ENCODE peak calls at places on chromosome 5, in four cellular contexts. K is K562, R is H1, Y is HepG2. V is an unnamed sample. For H3K4me1, the result is how much of the 10 kb centered on the place peaks cover.

GRCh38 chr5:10760033-10760975 is 730 bp downstream of the DAP start:
- DNase-seq in R (no peak), K (peak), Y (peak), V (no peak)

GRCh38 chr5:11683666-11684065 is 220.6 kb downstream of the CTNND2 start:
- DNase-seq in Y (no peak), K (no peak), R (no peak), V (no peak)

GRCh38 chr5:91166040-91166807 is 216.9 kb downstream of the ARRDC3 start:
- DNase-seq in K (no peak), R (no peak), Y (no peak), V (no peak)

GRCh38 chr5:145838276-145838675 is 3.1 kb upstream of the PRELID2 start:
- DNase-seq in K (no peak), Y (peak), R (no peak), V (no peak)

GRCh38 chr5:62260510-62260909 is 45.5 kb upstream of the KIF2A start:
- DNase-seq in K (no peak), R (no peak), Y (no peak), V (no peak)

GRCh38 chr5:37715361-37715760 is 124.5 kb downstream of the GDNF start:
- DNase-seq in Y (peak), R (no peak), K (no peak), V (no peak)

GRCh38 chr5:36531401-36531800 is 75.0 kb upstream of the SLC1A3 start:
- DNase-seq in R (no peak), K (no peak), Y (no peak), V (no peak)

GRCh38 chr5:42993516-42994284 is 46.4 kb downstream of the ANXA2R start:
- DNase-seq in R (no peak), K (no peak), Y (no peak), V (no peak)

GRCh38 chr5:96321371-96321770 is 111.7 kb downstream of the PCSK1 start:
- DNase-seq in K (no peak), R (no peak), Y (no peak), V (no peak)

GRCh38 chr5:178547753-178548415 is 42.3 kb downstream of the COL23A1 start:
- DNase-seq in K (no peak), R (no peak), Y (no peak), V (peak)

GRCh38 chr5:110477923-110478322 is 248.5 kb downstream of the TMEM232 start:
- DNase-seq in K (no peak), Y (no peak), R (no peak), V (no peak)

GRCh38 chr5:59698207-59698606 is 195.3 kb downstream of the PDE4D start:
- DNase-seq in K (no peak), R (no peak), Y (no peak), V (no peak)

GRCh38 chr5:140041492-140042421 is 1.3 kb downstream of the NRG2 start:
- DNase-seq in K (no peak), R (no peak), Y (no peak), V (peak)

GRCh38 chr5:62779010-62779422 is 200.4 kb downstream of the LRRC70 start:
- DNase-seq in R (no peak), K (peak), Y (peak), V (no peak)

GRCh38 chr5:39148983-39149534 is 70.3 kb downstream of the FYB1 start:
- DNase-seq in R (no peak), K (no peak), Y (peak), V (no peak)

GRCh38 chr5:82339744-82340143 is 61.6 kb upstream of the RPS23 start:
- DNase-seq in R (no peak), K (no peak), Y (no peak), V (no peak)

GRCh38 chr5:135105105-135105484 is 71.1 kb upstream of the PITX1 start:
- DNase-seq in R (no peak), K (no peak), Y (no peak), V (no peak)
- TF ChIP-seq CBX5 in R (no peak), K (no peak), Y (no peak), V (no peak)

GRCh38 chr5:147472669-147473131 is 37.2 kb downstream of the DPYSL3 start:
- DNase-seq in K (no peak), R (no peak), Y (no peak), V (no peak)
- H3K4me1 ChIP-seq in K (under half), R (under half), Y (under half), V (under half)

GRCh38 chr5:40551706-40552557 is 127.8 kb upstream of the PTGER4 start:
- DNase-seq in K (no peak), Y (peak), R (peak), V (no peak)
- H3K27ac ChIP-seq in K (no peak), Y (no peak), R (no peak), V (no peak)

GRCh38 chr5:155260798-155261197 is 247.2 kb downstream of the KIF4B start:
- DNase-seq in Y (peak), K (no peak), R (peak), V (no peak)
- TF ChIP-seq CBX5 in Y (no peak), K (no peak), R (no peak), V (no peak)

DNA sequence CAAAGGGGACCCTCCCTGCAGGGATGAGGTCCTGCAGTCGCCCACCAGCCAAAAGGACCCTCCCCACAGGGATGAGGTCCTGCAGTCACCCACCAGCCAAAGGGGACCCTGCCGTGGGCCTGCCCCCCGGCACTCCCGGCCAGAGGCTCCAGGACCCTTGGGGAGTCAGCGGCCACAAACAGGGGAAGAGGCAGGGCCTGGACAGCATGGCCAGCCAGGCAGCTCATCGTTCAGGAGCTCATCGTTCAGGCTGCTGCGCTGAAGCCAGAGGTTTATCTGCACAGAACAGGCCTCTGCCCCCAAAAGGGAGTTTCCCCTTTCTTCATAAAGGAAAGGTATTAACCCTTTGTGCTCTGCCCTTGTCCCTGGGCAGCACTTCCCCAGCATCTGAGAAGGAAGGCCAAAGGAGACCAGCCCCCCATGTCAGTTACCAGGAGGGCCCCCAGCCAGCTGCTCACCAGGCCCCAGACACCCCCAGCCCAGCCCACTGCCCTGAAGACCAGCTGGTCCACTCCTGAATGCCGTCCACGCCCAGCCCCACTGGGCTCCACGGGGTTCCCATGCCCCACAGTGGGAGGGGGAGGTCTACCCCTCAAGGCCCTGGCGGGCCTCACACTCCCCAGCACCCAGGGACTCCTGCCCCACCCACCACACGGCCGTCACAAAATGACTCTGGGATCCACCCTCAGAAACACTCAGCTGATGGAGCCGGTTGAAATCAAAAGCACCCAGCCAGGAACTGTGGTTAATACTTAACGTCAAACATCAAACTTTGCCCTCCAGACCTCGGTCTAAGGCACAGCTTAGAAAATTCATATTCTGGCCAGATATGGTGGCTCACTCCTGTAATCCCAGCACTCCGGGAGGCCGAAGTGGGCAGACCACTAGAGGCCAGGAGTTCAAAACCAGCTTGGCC is 6.3 kb downstream of the SLC12A7 start:
- DNase-seq in Y (peak), K (peak), R (no peak), V (no peak)
- H3K4me1 ChIP-seq in Y (half or more), K (half or more), R (half or more), V (under half)

DNA sequence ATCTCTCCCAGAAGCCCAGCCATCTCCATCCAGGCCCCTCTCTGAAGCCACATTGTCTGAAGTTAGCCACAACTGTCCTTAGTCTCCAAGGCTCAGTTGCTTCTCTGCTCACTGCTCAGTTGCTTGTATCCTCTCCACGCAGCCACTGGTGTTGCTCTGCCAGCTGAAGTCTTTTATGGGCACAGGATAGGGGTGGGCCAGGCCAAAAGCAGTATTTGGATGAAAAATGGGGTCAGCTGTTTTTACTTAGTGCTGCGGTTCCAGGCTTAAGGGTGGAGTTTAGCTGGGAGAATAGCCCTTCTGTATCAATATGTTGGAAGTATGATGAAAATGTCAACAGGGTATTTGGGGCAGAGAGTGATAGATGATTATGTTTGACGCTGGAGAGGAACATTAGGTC is 168.8 kb upstream of the PPP1R2B start:
- DNase-seq in K (no peak), R (no peak), Y (no peak), V (no peak)
- H3K27ac ChIP-seq in K (no peak), R (no peak), Y (no peak), V (no peak)

DNA sequence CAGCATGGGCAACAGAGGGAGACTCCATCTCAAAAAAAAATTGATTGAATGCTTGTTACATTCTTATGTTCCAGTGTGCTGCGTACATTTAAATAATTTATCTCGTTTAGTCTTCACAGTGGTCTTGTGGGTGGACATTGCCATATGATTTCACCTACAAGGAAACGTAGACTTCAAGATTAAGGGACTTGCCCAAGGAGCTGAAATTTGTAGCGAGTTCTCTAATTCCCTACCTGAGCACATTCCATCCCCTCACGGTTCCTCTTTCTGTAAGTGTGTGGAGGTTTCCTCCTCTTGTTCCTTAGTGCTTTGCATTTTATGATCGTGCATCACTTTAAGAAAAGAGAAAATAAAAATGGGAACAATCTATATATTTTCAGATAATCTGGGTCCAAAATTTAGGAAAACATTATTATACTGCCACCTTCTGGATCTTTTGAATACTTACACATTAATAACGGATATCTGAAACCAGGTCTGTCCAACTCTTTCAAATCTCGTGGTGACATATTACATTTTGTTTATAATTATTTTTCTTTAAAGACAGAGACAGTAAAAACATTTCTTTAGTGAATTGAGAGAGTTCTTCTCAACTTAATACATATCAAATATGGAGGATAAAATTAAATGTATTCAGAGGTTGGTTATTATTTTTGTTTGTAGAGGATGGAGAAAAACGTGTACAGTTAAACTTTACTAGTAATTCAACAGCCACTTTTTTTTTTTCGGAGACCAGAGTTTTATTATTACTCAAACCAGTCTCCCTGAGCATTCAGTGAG is 29.9 kb upstream of the C7 start:
- DNase-seq in Y (peak), K (peak), R (no peak), V (no peak)
- TF ChIP-seq CBX5 in Y (no peak), K (no peak), R (no peak), V (no peak)

GRCh38 chr5:99020698-99021048 is 91.9 kb upstream of the CHD1 start:
- DNase-seq in R (no peak), K (no peak), Y (no peak), V (no peak)

GRCh38 chr5:99019812-99020697 is 91.2 kb upstream of the CHD1 start:
- DNase-seq in K (no peak), R (no peak), Y (peak), V (no peak)

GRCh38 chr5:99019254-99019653 is 90.4 kb upstream of the CHD1 start:
- DNase-seq in Y (no peak), K (no peak), R (no peak), V (no peak)

GRCh38 chr5:99025298-99026045 is 96.7 kb upstream of the CHD1 start:
- DNase-seq in Y (peak), K (no peak), R (no peak), V (no peak)

GRCh38 chr5:99022250-99022649 is 93.4 kb upstream of the CHD1 start:
- DNase-seq in Y (no peak), R (no peak), K (no peak), V (no peak)
- H3K4me1 ChIP-seq in Y (half or more), R (under half), K (under half), V (under half)

DNA sequence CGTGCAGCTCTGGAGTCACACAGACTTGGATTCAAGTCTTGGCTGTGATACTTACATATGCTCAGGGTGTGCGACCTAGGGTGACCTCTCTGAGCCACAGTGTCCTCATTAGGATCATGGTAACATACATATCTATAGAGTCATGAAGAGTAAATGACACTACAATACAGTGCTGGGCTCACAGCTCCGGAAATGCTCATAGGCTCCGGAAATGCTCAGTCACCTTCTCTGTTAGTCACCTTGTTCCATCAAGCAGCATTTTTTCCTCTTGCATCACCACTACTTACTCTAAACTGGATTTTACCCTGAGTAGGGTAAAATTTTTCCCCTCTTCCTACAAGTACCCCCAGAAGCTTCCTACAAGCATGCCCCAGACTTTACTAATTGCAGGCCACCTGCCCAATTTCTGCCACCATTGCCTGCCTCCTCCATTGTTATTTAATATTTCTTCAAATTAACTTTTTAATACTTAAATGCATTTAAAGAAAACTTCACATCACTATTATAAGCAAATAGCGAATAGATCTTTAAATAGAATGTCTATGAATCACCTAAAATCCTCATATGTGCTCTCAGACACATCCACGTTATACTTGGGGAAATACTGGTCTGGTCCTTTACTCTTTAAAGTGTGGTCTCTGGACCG is 147.6 kb upstream of the SPRY4 start:
- DNase-seq in Y (peak), R (no peak), K (peak), V (no peak)
- H3K27ac ChIP-seq in Y (no peak), R (no peak), K (peak), V (no peak)

V was measured in GM12878.